ENCODE peak calls at places on chromosomes 16 and 17, in five cellular contexts. N is psoas muscle, J is ascending aorta, E is cardiac muscle cell, M is thoracic aorta. V is an unnamed sample.
A peak's percentile ranks its signal among the peaks of the same experiment; 100 is the strongest.

GRCh38 chr17:78532922-78533640 is 44.1 kb downstream of the DNAH17 start:
- DNase-seq in N (no peak), J (no peak), E (peak; percentile 71), M (no peak), V (no peak)

GRCh38 chr17:5915337-5915736 is 154.8 kb upstream of the WSCD1 start:
- DNase-seq in N (no peak), J (no peak), E (no peak), M (no peak), V (no peak)

GRCh38 chr17:29560306-29560705 is 6.5 kb downstream of the ABHD15 start:
- DNase-seq in N (no peak), J (no peak), E (no peak), M (no peak), V (no peak)

GRCh38 chr17:61699694-61700093 is 108.7 kb upstream of the NACA2 start:
- DNase-seq in N (no peak), J (no peak), E (no peak), M (no peak), V (no peak)

GRCh38 chr17:35713069-35713728 is 18.2 kb upstream of the RASL10B start:
- DNase-seq in N (no peak), J (peak; percentile 37), E (peak; percentile 89), M (peak; percentile 62), V (peak; percentile 82)

GRCh38 chr17:8608001-8608400 is 22.5 kb downstream of the MYH10 start:
- DNase-seq in N (no peak), J (no peak), E (no peak), M (no peak), V (no peak)

GRCh38 chr16:86122681-86123342 is 223.8 kb downstream of the IRF8 start:
- DNase-seq in N (no peak), J (no peak), E (no peak), M (no peak), V (no peak)

GRCh38 chr16:1099224-1100083 is 3.4 kb upstream of the C1QTNF8 start:
- DNase-seq in N (no peak), J (no peak), E (no peak), M (no peak), V (no peak)

GRCh38 chr17:74011963-74012362 is 191.5 kb upstream of the RPL38 start:
- DNase-seq in N (no peak), J (no peak), E (no peak), M (no peak), V (no peak)

GRCh38 chr16:5175263-5175662 is 77.7 kb upstream of the EEF2KMT start:
- DNase-seq in N (no peak), J (no peak), E (no peak), M (no peak), V (no peak)

GRCh38 chr17:62163847-62164246 is 98.8 kb upstream of the MED13 start:
- DNase-seq in N (no peak), J (no peak), E (no peak), M (no peak), V (no peak)

GRCh38 chr17:82932146-82933005 is 92.6 kb upstream of the ZNF750 start:
- DNase-seq in N (peak; percentile 35), J (no peak), E (peak; percentile 36), M (no peak), V (no peak)

GRCh38 chr16:16830401-16830800 is 451.5 kb downstream of the NPIPA7 start:
- DNase-seq in N (no peak), J (no peak), E (no peak), M (no peak), V (no peak)

GRCh38 chr16:47777191-47777590 is 316.1 kb downstream of the PHKB start:
- DNase-seq in N (no peak), J (no peak), E (peak; percentile 70), M (no peak), V (no peak)

GRCh38 chr16:50831751-50832150 is 89.9 kb downstream of the CYLD start:
- DNase-seq in N (no peak), J (no peak), E (no peak), M (no peak), V (no peak)

GRCh38 chr17:48625502-48626201 is 506 bp downstream of the HOXB9 start:
- DNase-seq in N (no peak), J (no peak), E (no peak), M (no peak), V (no peak)

GRCh38 chr17:78958556-78959191 is 21.0 kb downstream of the LGALS3BP start:
- DNase-seq in N (no peak), J (no peak), E (peak; percentile 27), M (no peak), V (peak; percentile 31)

GRCh38 chr17:73278465-73279453 is 17.1 kb upstream of the CPSF4L start:
- DNase-seq in N (no peak), J (no peak), E (peak; percentile 42), M (no peak), V (peak; percentile 87)

GRCh38 chr16:51143166-51143565 is 7.9 kb downstream of the SALL1 start:
- DNase-seq in N (no peak), J (no peak), E (no peak), M (no peak), V (no peak)

GRCh38 chr16:64051826-64052225 is 1070.0 kb downstream of the CDH11 start:
- DNase-seq in N (no peak), J (no peak), E (peak; percentile 38), M (no peak), V (no peak)

GRCh38 chr17:82862191-82862590 is 22.4 kb upstream of the ZNF750 start:
- DNase-seq in N (peak; percentile 19), J (no peak), E (no peak), M (no peak), V (no peak)

GRCh38 chr17:47715669-47716325 is 17.2 kb upstream of the TBX21 start:
- DNase-seq in N (no peak), J (no peak), E (no peak), M (no peak), V (no peak)

GRCh38 chr17:44965491-44966234 is 2.4 kb downstream of the C1QL1 start:
- DNase-seq in N (no peak), J (no peak), E (no peak), M (no peak), V (no peak)

GRCh38 chr17:17167986-17168385 is 38.1 kb downstream of the PLD6 start:
- DNase-seq in N (peak; percentile 46), J (no peak), E (no peak), M (no peak), V (no peak)

GRCh38 chr17:40175928-40176327 is 1.3 kb upstream of the RAPGEFL1 start:
- DNase-seq in N (no peak), J (no peak), E (no peak), M (no peak), V (no peak)

GRCh38 chr17:17164156-17164555 is 42.0 kb downstream of the PLD6 start:
- DNase-seq in N (no peak), J (no peak), E (no peak), M (no peak), V (peak; percentile 88)

DNA sequence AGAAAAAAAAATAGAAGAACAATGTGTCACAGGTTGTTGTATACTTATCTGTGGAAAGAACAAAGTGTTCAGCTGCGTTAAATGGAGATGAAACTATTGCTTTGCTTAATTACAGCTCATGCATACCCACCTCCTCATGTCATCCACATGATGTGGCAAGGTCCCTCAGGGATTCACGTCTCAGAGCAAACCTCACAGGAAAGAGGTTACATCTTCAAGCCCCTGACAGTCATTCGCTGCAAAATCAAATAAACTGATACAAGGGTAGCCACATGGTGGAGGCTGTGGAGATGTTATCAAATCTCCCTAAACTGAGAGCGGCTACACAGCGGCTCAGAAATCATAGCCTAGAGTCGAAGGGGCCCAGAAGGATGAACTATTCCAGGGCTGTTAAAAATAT is 21.1 kb downstream of the GINS3 start:
- DNase-seq in N (no peak), J (no peak), E (no peak), M (no peak), V (no peak)
- H3K4me1 ChIP-seq in N (no peaks in the 10 kb centered on the region), J (no peaks in the 10 kb centered on the region), E (peaks cover 3% of the 10 kb centered on the region), M (no peaks in the 10 kb centered on the region), V (peaks cover 19% of the 10 kb centered on the region)

DNA sequence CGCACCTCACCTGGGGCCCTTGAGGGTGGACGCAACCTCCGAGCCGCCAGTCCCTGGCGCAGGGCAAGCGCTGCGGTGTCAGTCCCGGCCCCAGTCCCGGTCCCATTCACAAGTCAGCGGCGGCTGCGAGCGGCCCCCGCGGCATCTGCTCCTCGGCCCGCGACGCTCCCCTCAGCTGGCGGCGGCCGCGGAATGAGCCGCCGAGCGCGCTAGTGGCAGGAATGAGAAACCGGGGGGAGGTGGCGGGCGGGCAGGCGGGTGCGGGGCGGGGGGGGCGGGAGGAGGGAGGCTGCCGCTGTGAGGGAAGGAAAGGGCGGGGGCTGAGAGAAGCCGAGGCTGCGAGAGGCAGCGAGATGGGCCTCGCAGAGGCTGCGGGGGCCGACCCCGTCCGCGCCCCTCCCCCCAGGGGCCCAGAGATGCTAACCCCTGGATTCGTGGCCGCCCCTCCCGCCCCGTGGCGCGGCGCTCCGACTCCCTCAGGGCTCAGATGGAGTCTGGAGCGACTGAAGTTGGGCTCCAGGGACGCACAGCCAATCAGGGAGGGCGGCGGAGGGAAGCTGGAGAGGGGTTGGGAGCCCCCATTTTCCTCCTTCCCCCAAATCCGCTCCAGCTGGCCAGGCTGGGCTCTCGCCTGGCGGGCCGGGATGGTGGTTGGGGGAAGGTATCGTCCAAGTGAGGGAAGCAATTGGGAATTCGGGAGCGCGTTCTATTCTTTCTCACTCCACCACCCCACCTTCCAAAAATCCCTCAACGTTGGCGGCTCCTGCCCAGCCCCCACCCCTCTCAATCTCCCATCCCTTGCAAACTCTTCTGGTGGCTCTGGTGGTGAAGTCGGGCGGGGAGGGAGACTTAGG is at the start of gene CDH11:
- DNase-seq in N (peak; percentile 71), J (no peak), E (peak; percentile 96), M (no peak), V (peak; percentile 30)
- TF ChIP-seq CTCF in N (peak; percentile 31), J (peak; percentile 56), E (peak; percentile 33), M (peak; percentile 79), V (no peak)

GRCh38 chr17:63552211-63552610 is 1.9 kb downstream of the DCAF7 start:
- DNase-seq in N (no peak), J (no peak), E (peak; percentile 17), M (no peak), V (no peak)
- H3K4me1 ChIP-seq in N (peaks cover 49% of the 10 kb centered on the region), J (peaks cover 17% of the 10 kb centered on the region), E (peaks cover 21% of the 10 kb centered on the region), M (peaks cover 55% of the 10 kb centered on the region), V (peaks cover 51% of the 10 kb centered on the region)

GRCh38 chr16:57924514-57924913 is 46.4 kb downstream of the CNGB1 start:
- DNase-seq in N (no peak), J (no peak), E (no peak), M (no peak), V (no peak)
- TF ChIP-seq CTCF in N (no peak), J (no peak), E (no peak), M (no peak), V (no peak)